ENCODE peak calls at places on chromosome 3, in seven cellular contexts. T is brain microvascular endothelial cell, G is HuH-7.5, Y is HEK293T, F is astrocyte of the hippocampus, P is fibroblast of lung, I is astrocyte of the spinal cord. S is an unnamed sample.
A peak's percentile ranks its signal among the peaks of the same experiment; 100 is the strongest.

GRCh38 chr3:69671082-69671952 is 67.9 kb upstream of the MITF start:
- DNase-seq in Y (peak; percentile 39), G (peak; percentile 18), T (peak; percentile 48), I (peak; percentile 43), P (peak; percentile 16), F (peak; percentile 56), S (peak; percentile 67)

GRCh38 chr3:48503406-48504050 is 446 bp downstream of the SHISA5 start:
- DNase-seq in I (peak; percentile 48), Y (peak; percentile 11), F (peak; percentile 79), T (peak; percentile 29), G (no peak), P (peak; percentile 69), S (peak; percentile 45)

GRCh38 chr3:13685721-13686120 is 136.8 kb downstream of the FBLN2 start:
- DNase-seq in G (no peak), P (no peak), F (no peak), T (no peak), I (no peak), Y (no peak), S (no peak)

GRCh38 chr3:105837143-105837740 is 31.6 kb downstream of the CBLB start:
- DNase-seq in F (no peak), I (peak; percentile 57), Y (no peak), G (no peak), T (no peak), P (no peak), S (no peak)

GRCh38 chr3:19267040-19267439 is 118.7 kb downstream of the KCNH8 start:
- DNase-seq in Y (no peak), F (no peak), P (no peak), I (no peak), T (no peak), G (no peak), S (no peak)

GRCh38 chr3:112086018-112086854 is at the start of gene C3orf52:
- DNase-seq in F (peak; percentile 95), T (peak; percentile 83), Y (peak; percentile 92), P (peak; percentile 83), G (peak; percentile 92), I (peak; percentile 86), S (peak; percentile 87)

GRCh38 chr3:159620281-159620680 is 368.4 kb upstream of the IL12A start:
- DNase-seq in P (peak; percentile 51), G (no peak), I (peak; percentile 28), F (peak; percentile 14), Y (no peak), T (no peak), S (no peak)

GRCh38 chr3:181933052-181933618 is 221.4 kb downstream of the SOX2 start:
- DNase-seq in I (no peak), Y (no peak), P (no peak), G (no peak), T (no peak), F (no peak), S (no peak)

S was measured in MCF 10A.